ENCODE peak calls at places on chromosomes 3 and 15, in eight cellular contexts. S is stimulated activated naive CD4-positive, alpha-beta T cell treated with Interleukin-2 at 50 U/mL for 16 hours; N is PC-9; Z is fibroblast of mammary gland; K is mesothelial cell of epicardium; D is Calu3; T is NCI-H460; P is omental fat pad. E is an unnamed sample.

GRCh38 chr3:55160241-55160877 is 232.5 kb upstream of the LRTM1 start:
- DNase-seq in S (no peak), N (peak), Z (peak), K (no peak), D (no peak), T (no peak), P (no peak), E (no peak)

GRCh38 chr3:20043398-20043797 is 3.2 kb downstream of the KAT2B start:
- DNase-seq in S (peak), N (peak), Z (peak), K (no peak), D (peak), T (no peak), P (peak), E (no peak)

GRCh38 chr15:95284933-95285401 is 1045.5 kb upstream of the NR2F2 start:
- DNase-seq in S (no peak), N (no peak), Z (peak), K (no peak), D (no peak), T (no peak), P (no peak), E (no peak)

GRCh38 chr15:72033711-72034110 is 84.2 kb downstream of the MYO9A start:
- DNase-seq in S (no peak), N (no peak), Z (peak), K (no peak), D (no peak), T (no peak), P (no peak), E (no peak)

GRCh38 chr3:155382396-155383042 is 89.0 kb upstream of the STRIT1 start:
- DNase-seq in S (no peak), N (peak), Z (peak), K (peak), D (peak), T (peak), P (peak), E (peak)

GRCh38 chr3:152322756-152323155 is 54.0 kb downstream of the MBNL1 start:
- DNase-seq in S (no peak), N (no peak), Z (peak), K (no peak), D (no peak), T (no peak), P (no peak), E (no peak)

GRCh38 chr3:122468896-122469533 is 45.7 kb downstream of the KPNA1 start:
- DNase-seq in S (no peak), N (no peak), Z (no peak), K (no peak), D (no peak), T (no peak), P (no peak), E (no peak)

GRCh38 chr3:45110185-45110833 is 35.9 kb downstream of the CDCP1 start:
- DNase-seq in S (no peak), N (no peak), Z (no peak), K (no peak), D (no peak), T (no peak), P (no peak), E (no peak)

GRCh38 chr3:51684971-51685751 is 14.1 kb downstream of the TEX264 start:
- DNase-seq in S (no peak), N (no peak), Z (no peak), K (no peak), D (no peak), T (no peak), P (no peak), E (no peak)

GRCh38 chr3:194854290-194855024 is 168.8 kb downstream of the FAM43A start:
- DNase-seq in S (no peak), N (no peak), Z (no peak), K (no peak), D (no peak), T (no peak), P (no peak), E (no peak)

GRCh38 chr15:38242055-38242454 is 10.6 kb upstream of the SPRED1 start:
- DNase-seq in S (no peak), N (no peak), Z (no peak), K (no peak), D (no peak), T (no peak), P (no peak), E (no peak)

GRCh38 chr3:106317141-106318055 is 448.6 kb upstream of the CBLB start:
- DNase-seq in S (no peak), N (no peak), Z (no peak), K (no peak), D (no peak), T (no peak), P (no peak), E (no peak)

GRCh38 chr15:82012908-82013307 is 32.9 kb downstream of the MEX3B start:
- DNase-seq in S (no peak), N (no peak), Z (no peak), K (no peak), D (no peak), T (no peak), P (no peak), E (no peak)

GRCh38 chr15:40439461-40440299 is 1.1 kb upstream of the BAHD1 start:
- DNase-seq in S (peak), N (peak), Z (peak), K (no peak), D (no peak), T (no peak), P (no peak), E (no peak)

GRCh38 chr15:65841121-65841930 is 28.0 kb upstream of the RAB11A start:
- DNase-seq in S (no peak), N (no peak), Z (peak), K (no peak), D (no peak), T (no peak), P (no peak), E (no peak)

GRCh38 chr3:147384210-147385058 is 21.9 kb downstream of the ZIC4 start:
- DNase-seq in S (no peak), N (no peak), Z (no peak), K (no peak), D (no peak), T (no peak), P (no peak), E (no peak)

GRCh38 chr3:193885832-193886231 is 250.1 kb upstream of the HES1 start:
- DNase-seq in S (no peak), N (peak), Z (no peak), K (no peak), D (peak), T (no peak), P (no peak), E (no peak)

GRCh38 chr15:26891448-26891881 is 24.6 kb downstream of the GABRA5 start:
- DNase-seq in S (no peak), N (peak), Z (peak), K (peak), D (peak), T (peak), P (peak), E (no peak)

GRCh38 chr3:44048949-44049348 is 192.7 kb upstream of the TOPAZ1 start:
- DNase-seq in S (no peak), N (no peak), Z (no peak), K (no peak), D (no peak), T (no peak), P (no peak), E (no peak)

GRCh38 chr15:48963524-48964113 is at the start of gene SHC4:
- DNase-seq in S (no peak), N (peak), Z (peak), K (peak), D (peak), T (peak), P (no peak), E (no peak)

GRCh38 chr3:99939834-99940233 is 122.2 kb downstream of the CMSS1 start:
- DNase-seq in S (no peak), N (no peak), Z (no peak), K (no peak), D (no peak), T (no peak), P (no peak), E (no peak)